ENCODE peak calls at places on chromosomes 1 and 21, in seven cellular contexts. Y, G, N, L, O, V and E are unnamed samples.
A peak's percentile ranks its signal among the peaks of the same experiment; 100 is the strongest.

GRCh38 chr1:90579212-90579802 is 137.8 kb downstream of the BARHL2 start:
- DNase-seq in N (peak; percentile 57), V (peak; percentile 72), L (no peak), G (no peak), O (peak; percentile 29), Y (no peak), E (no peak)

GRCh38 chr1:206606867-206607266 is 5.4 kb downstream of the EIF2D start:
- DNase-seq in L (no peak), Y (no peak), O (peak; percentile 29), N (no peak), V (peak; percentile 84), G (no peak), E (no peak)

GRCh38 chr1:104929280-104929679 is 1179.6 kb downstream of the AMY1C start:
- DNase-seq in G (no peak), O (no peak), V (no peak), Y (no peak), L (no peak), N (no peak), E (no peak)

GRCh38 chr1:225410036-225410435 is 17.8 kb downstream of the LBR start:
- DNase-seq in N (no peak), G (no peak), O (no peak), V (no peak), L (no peak), Y (no peak), E (no peak)

GRCh38 chr1:152410028-152410427 is 4.0 kb downstream of the CRNN start:
- DNase-seq in L (no peak), N (no peak), Y (no peak), O (no peak), G (no peak), V (no peak), E (no peak)

GRCh38 chr1:55385402-55386018 is 170.3 kb upstream of the USP24 start:
- DNase-seq in O (no peak), G (no peak), N (no peak), L (no peak), Y (no peak), V (no peak), E (no peak)

GRCh38 chr1:232508161-232508661 is 121.7 kb downstream of the SIPA1L2 start:
- DNase-seq in V (peak; percentile 14), G (no peak), L (no peak), Y (no peak), N (peak; percentile 77), O (no peak), E (no peak)

GRCh38 chr1:19032413-19032695 is 75.9 kb upstream of the IFFO2 start:
- DNase-seq in O (no peak), L (no peak), V (no peak), N (no peak), Y (no peak), G (no peak), E (no peak)

GRCh38 chr1:38062361-38063288 is 16.0 kb upstream of the POU3F1 start:
- DNase-seq in O (peak; percentile 64), L (no peak), G (no peak), V (no peak), Y (no peak), N (no peak), E (no peak)

GRCh38 chr21:42113926-42114409 is 42.9 kb downstream of the UMODL1 start:
- DNase-seq in N (no peak), V (peak; percentile 82), Y (no peak), O (no peak), G (peak; percentile 87), L (no peak), E (no peak)

GRCh38 chr1:6477039-6477820 is 11.3 kb upstream of the TNFRSF25 start:
- DNase-seq in G (no peak), N (no peak), O (no peak), V (no peak), Y (no peak), L (no peak), E (no peak)

GRCh38 chr1:36699113-36699512 is 216.4 kb upstream of the CSF3R start:
- DNase-seq in Y (no peak), V (no peak), G (no peak), N (no peak), O (no peak), L (no peak), E (no peak)